ENCODE peak calls at places on chromosomes 16 and 17, in six cellular contexts. H, E, X, J, S and P are unnamed samples.

GRCh38 chr16:71360378-71360777 is 1.9 kb downstream of the CALB2 start:
- DNase-seq in S (no peak), J (peak; percentile 95), H (no peak), E (no peak), X (no peak), P (no peak)

GRCh38 chr17:58084317-58084981 is 1.2 kb downstream of the DYNLL2 start:
- DNase-seq in S (peak; percentile 37), J (peak; percentile 57), X (no peak), H (no peak), E (no peak), P (peak; percentile 23)

GRCh38 chr17:67082110-67082509 is 37.8 kb downstream of the CACNG1 start:
- DNase-seq in J (no peak), X (no peak), S (no peak), H (no peak), E (no peak), P (no peak)

GRCh38 chr16:2776500-2777139 is 460 bp downstream of the ELOB start:
- DNase-seq in J (peak; percentile 71), S (no peak), H (peak; percentile 52), X (no peak), E (no peak), P (no peak)

GRCh38 chr17:73533127-73533526 is 111.1 kb downstream of the SDK2 start:
- DNase-seq in E (no peak), X (peak; percentile 69), H (no peak), S (no peak), J (no peak), P (no peak)

GRCh38 chr16:13307861-13308260 is 406.5 kb downstream of the SHISA9 start:
- DNase-seq in E (no peak), X (no peak), H (no peak), S (no peak), J (no peak), P (no peak)

GRCh38 chr17:47267354-47267828 is 13.8 kb downstream of the ITGB3 start:
- DNase-seq in J (peak; percentile 91), E (no peak), X (no peak), S (no peak), H (no peak), P (no peak)

GRCh38 chr17:5000237-5000639 is 2.5 kb downstream of the KIF1C start:
- DNase-seq in S (no peak), E (no peak), H (no peak), X (no peak), J (peak; percentile 27), P (no peak)

GRCh38 chr17:42178817-42179216 is 2.1 kb downstream of the KCNH4 start:
- DNase-seq in J (no peak), H (no peak), E (peak; percentile 42), S (no peak), X (no peak), P (no peak)

GRCh38 chr17:69448431-69449102 is 34.1 kb downstream of the MAP2K6 start:
- DNase-seq in H (no peak), E (no peak), S (no peak), X (peak; percentile 59), J (no peak), P (no peak)

GRCh38 chr17:17896746-17897145 is 60.0 kb upstream of the SREBF1 start:
- DNase-seq in J (no peak), H (no peak), E (no peak), S (no peak), X (no peak), P (no peak)

GRCh38 chr16:70569752-70570151 is 46.1 kb downstream of the SF3B3 start:
- DNase-seq in E (no peak), X (no peak), J (no peak), H (no peak), S (no peak), P (no peak)

GRCh38 chr16:14106457-14106856 is 35.3 kb downstream of the MRTFB start:
- DNase-seq in S (no peak), X (no peak), J (no peak), H (no peak), E (no peak), P (no peak)

GRCh38 chr17:67400193-67400592 is 23.1 kb downstream of the PITPNC1 start:
- DNase-seq in E (no peak), X (no peak), H (no peak), S (no peak), J (no peak), P (no peak)

GRCh38 chr16:85301171-85301690 is 189.0 kb upstream of the CIBAR2 start:
- DNase-seq in J (no peak), S (no peak), X (no peak), E (no peak), H (no peak), P (no peak)

GRCh38 chr16:27429981-27430441 is 28.0 kb downstream of the IL21R start:
- DNase-seq in E (no peak), J (no peak), H (no peak), S (no peak), X (no peak), P (peak; percentile 5)

GRCh38 chr16:72312862-72313261 is 140.9 kb upstream of the PMFBP1 start:
- DNase-seq in J (peak; percentile 29), X (no peak), E (no peak), S (no peak), H (no peak), P (no peak)

GRCh38 chr16:75566040-75566888 is at the start of gene GABARAPL2:
- DNase-seq in H (peak; percentile 78), S (peak; percentile 89), E (peak; percentile 85), X (peak; percentile 79), J (peak; percentile 94), P (peak; percentile 86)

GRCh38 chr16:89367538-89368059 is 122.8 kb downstream of the ANKRD11 start:
- DNase-seq in H (no peak), S (no peak), X (no peak), J (no peak), E (no peak), P (no peak)

GRCh38 chr17:40024901-40025300 is 9.7 kb downstream of the CSF3 start:
- DNase-seq in S (no peak), H (no peak), J (peak; percentile 81), E (no peak), X (no peak), P (no peak)

GRCh38 chr17:51144266-51145022 is 8.9 kb upstream of the NME1 start:
- DNase-seq in H (no peak), S (no peak), X (no peak), E (no peak), J (no peak), P (no peak)

GRCh38 chr17:73175962-73176565 is 11.3 kb downstream of the SSTR2 start:
- DNase-seq in E (no peak), H (no peak), S (no peak), X (no peak), J (no peak), P (no peak)

GRCh38 chr16:89672177-89672941 is 14.1 kb upstream of the CDK10 start:
- DNase-seq in E (no peak), H (no peak), X (no peak), J (no peak), S (no peak), P (no peak)

GRCh38 chr17:77441130-77441920 is 300.6 kb downstream of the SEC14L1 start:
- DNase-seq in H (no peak), S (peak; percentile 55), J (no peak), X (no peak), E (peak; percentile 89), P (peak; percentile 56)

GRCh38 chr17:77580531-77580930 is 378.0 kb upstream of the TNRC6C start:
- DNase-seq in J (no peak), H (no peak), S (no peak), E (no peak), X (no peak), P (no peak)

GRCh38 chr16:30437511-30438046 is 7.7 kb upstream of the DCTPP1 start:
- DNase-seq in X (no peak), J (no peak), E (no peak), H (no peak), S (no peak), P (no peak)

GRCh38 chr16:68234188-68235104 is 1.5 kb downstream of the ESRP2 start:
- DNase-seq in S (no peak), H (peak; percentile 92), X (no peak), J (no peak), E (no peak), P (no peak)

GRCh38 chr17:76398523-76399174 is 14.2 kb downstream of the SPHK1 start:
- DNase-seq in J (no peak), S (no peak), E (no peak), H (peak; percentile 73), X (no peak), P (no peak)

GRCh38 chr16:629289-630023 is 1.3 kb upstream of the WFIKKN1 start:
- DNase-seq in S (no peak), E (no peak), H (no peak), X (no peak), J (no peak), P (no peak)

GRCh38 chr16:66207139-66207863 is 159.2 kb upstream of the CDH5 start:
- DNase-seq in S (no peak), E (no peak), J (peak; percentile 37), X (no peak), H (no peak), P (no peak)

GRCh38 chr16:10600792-10601443 is 20.5 kb upstream of the EMP2 start:
- DNase-seq in X (no peak), H (no peak), S (no peak), E (no peak), J (peak; percentile 64), P (no peak)

GRCh38 chr16:76265434-76266045 is 11.7 kb upstream of the CNTNAP4 start:
- DNase-seq in J (peak; percentile 1), E (no peak), S (no peak), H (no peak), X (no peak), P (no peak)

GRCh38 chr17:30476726-30477082 is 504 bp upstream of the GOSR1 start:
- DNase-seq in X (peak; percentile 3), S (peak; percentile 3), E (no peak), J (peak; percentile 58), H (no peak), P (no peak)

GRCh38 chr17:74919440-74920305 is 3.4 kb downstream of the USH1G start:
- DNase-seq in X (peak; percentile 23), H (no peak), E (no peak), S (no peak), J (peak; percentile 65), P (no peak)

GRCh38 chr16:67027046-67027445 is 1.9 kb upstream of the CBFB start:
- DNase-seq in S (no peak), H (no peak), X (no peak), E (no peak), J (no peak), P (no peak)

GRCh38 chr16:87956169-87956770 is 5.0 kb downstream of the BANP start:
- DNase-seq in S (peak; percentile 40), E (peak; percentile 72), H (no peak), J (peak; percentile 54), X (no peak), P (peak; percentile 50)

GRCh38 chr17:17555906-17556305 is 35.6 kb downstream of the PEMT start:
- DNase-seq in X (no peak), H (no peak), J (no peak), S (no peak), E (no peak), P (no peak)